ENCODE peak calls at places on chromosomes 5 and 9, in seven cellular contexts. X is endothelial cell; P is GM12865; A is stimulated activated CD8-positive, alpha-beta memory T cell treated with anti-CD3 and anti-CD28 coated beads, Interleukin-4, amount 100 ng/mL, for 24 hours; Y is progenitor cell of endocrine pancreas; F is PC-3; G is memory B cell. Z is an unnamed sample.

GRCh38 chr5:10307206-10308148 is at the start of gene CMBL:
- DNase-seq in A (no peak), G (peak), Y (peak), X (peak), F (peak), P (peak), Z (peak)

GRCh38 chr5:127878174-127878750 is 175.1 kb downstream of the CCDC192 start:
- DNase-seq in F (peak), G (no peak), P (peak), Y (no peak), X (peak), A (no peak), Z (peak)

GRCh38 chr9:127762111-127762676 is 16.3 kb downstream of the SH2D3C start:
- DNase-seq in F (no peak), X (peak), P (no peak), A (no peak), Y (no peak), G (no peak), Z (no peak)

GRCh38 chr9:70165006-70165602 is 93.7 kb upstream of the SMC5 start:
- DNase-seq in X (no peak), F (no peak), Y (no peak), P (no peak), A (no peak), G (no peak), Z (no peak)

GRCh38 chr9:98811051-98811650 is 3.7 kb downstream of the GALNT12 start:
- DNase-seq in G (no peak), Y (no peak), F (peak), P (no peak), A (no peak), X (no peak), Z (no peak)

GRCh38 chr5:173778784-173779304 is 109.3 kb upstream of the CPEB4 start:
- DNase-seq in X (no peak), P (no peak), A (no peak), G (no peak), F (no peak), Y (no peak), Z (no peak)

GRCh38 chr9:37692622-37693221 is 42.0 kb downstream of the FRMPD1 start:
- DNase-seq in Y (no peak), F (no peak), G (no peak), P (no peak), A (no peak), X (no peak), Z (no peak)

GRCh38 chr9:93292664-93293328 is 108.9 kb downstream of the WNK2 start:
- DNase-seq in G (no peak), X (no peak), F (no peak), Y (no peak), A (no peak), P (no peak), Z (no peak)

GRCh38 chr5:142937265-142937877 is 167.2 kb downstream of the ARHGAP26 start:
- DNase-seq in Y (no peak), X (no peak), A (no peak), G (no peak), F (no peak), P (no peak), Z (peak)

Z was measured in T47D.